ENCODE peak calls at places on chromosomes 2 and 18, in ten cellular contexts. D is Peyer's patch, J is cardiac septum, U is skeletal muscle cell, P is type B pancreatic cell, M is GM13976, X is iris pigment epithelial cell, B is thoracic aorta, T is NCI-H1436 treated with DMSO at 0.1 percent for 48 hours, R is Right ventricle myocardium superior. I is an unnamed sample.

GRCh38 chr2:44100351-44100750 is 68.3 kb upstream of the PPM1B start:
- DNase-seq in D (no peak), J (peak), U (peak), P (no peak), M (no peak), X (peak), B (peak), T (no peak), R (peak), I (no peak)

GRCh38 chr2:26033270-26033768 is 565 bp upstream of the RAB10 start:
- DNase-seq in D (no peak), J (peak), U (no peak), P (peak), M (no peak), X (peak), B (peak), T (peak), R (peak), I (peak)

GRCh38 chr2:171308280-171309054 is 125.3 kb downstream of the METTL8 start:
- DNase-seq in D (no peak), J (no peak), U (no peak), P (no peak), M (no peak), X (no peak), B (no peak), T (no peak), R (no peak), I (no peak)

GRCh38 chr2:239815638-239816035 is 209.5 kb downstream of the NDUFA10 start:
- DNase-seq in D (peak), J (peak), U (no peak), P (no peak), M (no peak), X (no peak), B (no peak), T (no peak), R (no peak), I (no peak)

GRCh38 chr2:171516793-171517192 is 5.5 kb upstream of the CYBRD1 start:
- DNase-seq in D (no peak), J (no peak), U (no peak), P (no peak), M (no peak), X (no peak), B (no peak), T (no peak), R (no peak), I (no peak)

GRCh38 chr2:191056218-191056617 is 42.2 kb upstream of the STAT1 start:
- DNase-seq in D (no peak), J (no peak), U (no peak), P (no peak), M (no peak), X (no peak), B (no peak), T (no peak), R (no peak), I (no peak)

GRCh38 chr2:174778479-174778962 is 14.2 kb upstream of the CHRNA1 start:
- DNase-seq in D (no peak), J (peak), U (peak), P (no peak), M (peak), X (peak), B (no peak), T (no peak), R (peak), I (no peak)

GRCh38 chr2:173982918-173983317 is 17.7 kb upstream of the SP3 start:
- DNase-seq in D (no peak), J (no peak), U (peak), P (no peak), M (no peak), X (peak), B (no peak), T (no peak), R (peak), I (peak)

GRCh38 chr2:150477347-150477746 is 10.1 kb downstream of the RND3 start:
- DNase-seq in D (peak), J (no peak), U (no peak), P (no peak), M (no peak), X (peak), B (no peak), T (no peak), R (no peak), I (no peak)

GRCh38 chr2:99698896-99699295 is 209.1 kb upstream of the REV1 start:
- DNase-seq in D (no peak), J (no peak), U (no peak), P (no peak), M (no peak), X (peak), B (no peak), T (no peak), R (no peak), I (no peak)

GRCh38 chr2:241878007-241878970 is 8.8 kb downstream of the RTP5 start:
- DNase-seq in D (peak), J (no peak), U (peak), P (no peak), M (peak), X (peak), B (peak), T (no peak), R (peak), I (no peak)

GRCh38 chr18:46079336-46079735 is 7.3 kb upstream of the PSTPIP2 start:
- DNase-seq in D (no peak), J (no peak), U (no peak), P (peak), M (no peak), X (no peak), B (no peak), T (no peak), R (no peak), I (no peak)

GRCh38 chr2:232292395-232293154 is 86.0 kb upstream of the ALPP start:
- DNase-seq in D (peak), J (no peak), U (no peak), P (no peak), M (peak), X (peak), B (no peak), T (no peak), R (peak), I (no peak)

GRCh38 chr2:239154971-239155805 is 245.6 kb downstream of the HDAC4 start:
- DNase-seq in D (peak), J (peak), U (no peak), P (peak), M (no peak), X (no peak), B (no peak), T (no peak), R (no peak), I (no peak)

GRCh38 chr2:42086500-42086953 is 38.7 kb downstream of the PKDCC start:
- DNase-seq in D (no peak), J (no peak), U (no peak), P (no peak), M (peak), X (peak), B (no peak), T (no peak), R (no peak), I (peak)

GRCh38 chr2:157058161-157058560 is 199.3 kb upstream of the GALNT5 start:
- DNase-seq in D (no peak), J (no peak), U (no peak), P (no peak), M (no peak), X (no peak), B (no peak), T (no peak), R (no peak), I (no peak)

GRCh38 chr18:62617793-62618591 is 95.2 kb downstream of the ZCCHC2 start:
- DNase-seq in D (no peak), J (no peak), U (no peak), P (no peak), M (no peak), X (no peak), B (no peak), T (no peak), R (no peak), I (no peak)

GRCh38 chr2:139296672-139297209 is 516.6 kb upstream of the NXPH2 start:
- DNase-seq in D (no peak), J (no peak), U (no peak), P (no peak), M (no peak), X (no peak), B (no peak), T (no peak), R (no peak), I (no peak)

GRCh38 chr2:165837122-165837521 is 43.1 kb upstream of the GALNT3 start:
- DNase-seq in D (no peak), J (no peak), U (no peak), P (no peak), M (no peak), X (peak), B (no peak), T (no peak), R (no peak), I (no peak)

GRCh38 chr18:39742015-39742466 is 2176.4 kb upstream of the CELF4 start:
- DNase-seq in D (no peak), J (no peak), U (no peak), P (no peak), M (no peak), X (peak), B (no peak), T (peak), R (no peak), I (peak)

GRCh38 chr18:45274026-45274425 is 341.2 kb upstream of the SLC14A2 start:
- DNase-seq in D (no peak), J (no peak), U (no peak), P (no peak), M (no peak), X (no peak), B (no peak), T (no peak), R (no peak), I (no peak)

GRCh38 chr2:230268606-230269222 is 43.2 kb downstream of the SP140 start:
- DNase-seq in D (no peak), J (no peak), U (no peak), P (no peak), M (peak), X (peak), B (no peak), T (no peak), R (no peak), I (no peak)

GRCh38 chr18:49151482-49151881 is 200.7 kb upstream of the SMAD7 start:
- DNase-seq in D (no peak), J (no peak), U (no peak), P (no peak), M (no peak), X (no peak), B (no peak), T (no peak), R (no peak), I (no peak)

GRCh38 chr2:171319164-171319810 is 114.5 kb downstream of the METTL8 start:
- DNase-seq in D (no peak), J (no peak), U (no peak), P (no peak), M (peak), X (peak), B (no peak), T (no peak), R (no peak), I (no peak)

GRCh38 chr2:120662046-120662445 is 73.6 kb upstream of the GLI2 start:
- DNase-seq in D (no peak), J (no peak), U (no peak), P (no peak), M (no peak), X (no peak), B (no peak), T (no peak), R (no peak), I (no peak)

GRCh38 chr2:120760446-120761135 is 24.9 kb downstream of the GLI2 start:
- DNase-seq in D (peak), J (peak), U (no peak), P (peak), M (no peak), X (peak), B (no peak), T (no peak), R (peak), I (no peak)

GRCh38 chr2:9221223-9221622 is 14.6 kb downstream of the ASAP2 start:
- DNase-seq in D (no peak), J (no peak), U (no peak), P (no peak), M (no peak), X (no peak), B (no peak), T (no peak), R (no peak), I (no peak)

GRCh38 chr18:63752661-63753060 is 22.6 kb upstream of the SERPINB7 start:
- DNase-seq in D (no peak), J (no peak), U (no peak), P (no peak), M (no peak), X (no peak), B (no peak), T (no peak), R (no peak), I (no peak)

GRCh38 chr2:236507393-236508085 is 62.1 kb upstream of the ACKR3 start:
- DNase-seq in D (no peak), J (no peak), U (no peak), P (peak), M (peak), X (peak), B (no peak), T (no peak), R (peak), I (no peak)

GRCh38 chr2:229920011-229920781 is 1.6 kb downstream of the TRIP12 start:
- DNase-seq in D (no peak), J (no peak), U (no peak), P (no peak), M (no peak), X (peak), B (no peak), T (no peak), R (no peak), I (no peak)

GRCh38 chr2:184326076-184326475 is 272.3 kb upstream of the ZNF804A start:
- DNase-seq in D (no peak), J (no peak), U (no peak), P (no peak), M (no peak), X (no peak), B (no peak), T (no peak), R (no peak), I (peak)

GRCh38 chr2:160747771-160748170 is 254.2 kb upstream of the RBMS1 start:
- DNase-seq in D (no peak), J (no peak), U (no peak), P (no peak), M (no peak), X (peak), B (no peak), T (no peak), R (no peak), I (no peak)

GRCh38 chr2:70981421-70981820 is 3.0 kb downstream of the ANKRD53 start:
- DNase-seq in D (no peak), J (peak), U (no peak), P (peak), M (no peak), X (no peak), B (no peak), T (no peak), R (no peak), I (no peak)

GRCh38 chr2:168766600-168766999 is 35.8 kb upstream of the NOSTRIN start:
- DNase-seq in D (no peak), J (no peak), U (no peak), P (no peak), M (no peak), X (peak), B (no peak), T (no peak), R (no peak), I (no peak)

GRCh38 chr2:120765911-120766757 is 30.5 kb downstream of the GLI2 start:
- DNase-seq in D (peak), J (peak), U (peak), P (no peak), M (no peak), X (peak), B (peak), T (no peak), R (peak), I (no peak)

GRCh38 chr2:44572196-44572900 is 210.6 kb downstream of the CAMKMT start:
- DNase-seq in D (no peak), J (no peak), U (no peak), P (no peak), M (no peak), X (peak), B (no peak), T (no peak), R (no peak), I (no peak)

GRCh38 chr2:72000110-72000509 is 147.6 kb downstream of the CYP26B1 start:
- DNase-seq in D (no peak), J (no peak), U (no peak), P (no peak), M (no peak), X (no peak), B (no peak), T (no peak), R (no peak), I (no peak)

GRCh38 chr18:63511285-63511684 is 30.9 kb upstream of the SERPINB12 start:
- DNase-seq in D (no peak), J (no peak), U (peak), P (no peak), M (no peak), X (peak), B (no peak), T (no peak), R (no peak), I (peak)